ENCODE peak calls at places on chromosomes 6 and 20, in four cellular contexts. P is EH, A is RWPE2, W is Calu3. F is an unnamed sample.

GRCh38 chr6:20918868-20919267 is 384.6 kb downstream of the CDKAL1 start:
- DNase-seq in P (no peak), A (no peak), W (no peak), F (no peak)

GRCh38 chr6:133886104-133886503 is 2.8 kb upstream of the TCF21 start:
- DNase-seq in P (no peak), A (no peak), W (no peak), F (peak)

GRCh38 chr20:2920473-2920872 is 47.2 kb downstream of the PTPRA start:
- DNase-seq in P (no peak), A (no peak), W (no peak), F (no peak)

GRCh38 chr6:142279350-142280180 is 22.2 kb upstream of the ADGRG6 start:
- DNase-seq in P (peak), A (no peak), W (no peak), F (peak)

GRCh38 chr20:3046677-3047462 is 1.0 kb downstream of the MRPS26 start:
- DNase-seq in P (no peak), A (no peak), W (peak), F (peak)

GRCh38 chr6:13453771-13454251 is 33.6 kb downstream of the GFOD1 start:
- DNase-seq in P (peak), A (peak), W (peak), F (peak)

GRCh38 chr6:148179786-148180185 is 162.9 kb upstream of the SASH1 start:
- DNase-seq in P (peak), A (no peak), W (peak), F (peak)

GRCh38 chr6:89215391-89215790 is 1.8 kb downstream of the GABRR1 start:
- DNase-seq in P (no peak), A (no peak), W (no peak), F (no peak)

GRCh38 chr6:21396313-21396712 is 197.2 kb upstream of the SOX4 start:
- DNase-seq in P (peak), A (no peak), W (no peak), F (peak)

GRCh38 chr6:37168809-37169457 is 1.0 kb upstream of the PIM1 start:
- DNase-seq in P (peak), A (no peak), W (peak), F (no peak)

GRCh38 chr6:39426057-39426592 is 103.6 kb upstream of the KCNK16 start:
- DNase-seq in P (peak), A (no peak), W (peak), F (peak)

GRCh38 chr20:44151621-44152416 is 35.2 kb downstream of the JPH2 start:
- DNase-seq in P (no peak), A (peak), W (peak), F (no peak)

GRCh38 chr6:19268117-19268516 is 569.1 kb upstream of the ID4 start:
- DNase-seq in P (no peak), A (no peak), W (no peak), F (no peak)

GRCh38 chr6:132161283-132161682 is 210.1 kb upstream of the CCN2 start:
- DNase-seq in P (peak), A (no peak), W (peak), F (peak)

GRCh38 chr6:41560440-41561192 is 14.4 kb downstream of the FOXP4 start:
- DNase-seq in P (no peak), A (no peak), W (no peak), F (peak)

GRCh38 chr20:46350201-46350985 is 42.1 kb upstream of the CDH22 start:
- DNase-seq in P (peak), A (no peak), W (peak), F (peak)

GRCh38 chr6:32790306-32790705 is 26.5 kb downstream of the HLA-DOB start:
- DNase-seq in P (peak), A (no peak), W (no peak), F (no peak)

GRCh38 chr6:43192911-43193310 is 10.9 kb downstream of the CUL9 start:
- DNase-seq in P (no peak), A (peak), W (no peak), F (no peak)

GRCh38 chr6:130869681-130870080 is 42.5 kb downstream of the SMLR1 start:
- DNase-seq in P (no peak), A (no peak), W (no peak), F (no peak)

GRCh38 chr6:165716886-165717285 is 53.8 kb upstream of the PDE10A start:
- DNase-seq in P (no peak), A (no peak), W (no peak), F (no peak)

GRCh38 chr6:142714956-142715355 is 230.0 kb downstream of the HIVEP2 start:
- DNase-seq in P (no peak), A (no peak), W (no peak), F (no peak)

GRCh38 chr20:9740486-9740885 is 98.4 kb downstream of the PAK5 start:
- DNase-seq in P (no peak), A (no peak), W (no peak), F (no peak)

GRCh38 chr20:2701671-2702081 is 9.1 kb downstream of the EBF4 start:
- DNase-seq in P (no peak), A (no peak), W (no peak), F (no peak)

GRCh38 chr20:1786496-1786895 is 108.7 kb upstream of the SIRPA start:
- DNase-seq in P (no peak), A (no peak), W (no peak), F (no peak)

GRCh38 chr6:25427549-25427948 is 148.4 kb downstream of the CARMIL1 start:
- DNase-seq in P (peak), A (no peak), W (no peak), F (no peak)

GRCh38 chr20:42923348-42923918 is 266.3 kb downstream of the PTPRT start:
- DNase-seq in P (no peak), A (no peak), W (no peak), F (no peak)

GRCh38 chr6:37936150-37936549 is 116.6 kb downstream of the ZFAND3 start:
- DNase-seq in P (no peak), A (no peak), W (no peak), F (no peak)

GRCh38 chr20:19858972-19859371 is 100.9 kb downstream of the RIN2 start:
- DNase-seq in P (peak), A (no peak), W (no peak), F (peak)

GRCh38 chr6:108175176-108175591 is 9.4 kb downstream of the NR2E1 start:
- DNase-seq in P (no peak), A (no peak), W (no peak), F (no peak)

GRCh38 chr6:90466191-90466940 is 120.5 kb downstream of the MAP3K7 start:
- DNase-seq in P (peak), A (no peak), W (no peak), F (no peak)

GRCh38 chr6:29631209-29631810 is 1.7 kb downstream of the GABBR1 start:
- DNase-seq in P (no peak), A (no peak), W (no peak), F (no peak)

GRCh38 chr6:48135352-48136084 is 24.5 kb upstream of the PTCHD4 start:
- DNase-seq in P (peak), A (no peak), W (peak), F (peak)

GRCh38 chr6:110098511-110099116 is 80.9 kb downstream of the WASF1 start:
- DNase-seq in P (no peak), A (peak), W (no peak), F (no peak)

F was measured in fibroblast of the aortic adventitia.